ENCODE peak calls at places on chromosomes 3 and 15, in ten cellular contexts. E is fibroblast of the aortic adventitia, N is bronchial epithelial cell, I is lower lobe of right lung, M is psoas muscle, K is PC-9, L is cardiac fibroblast, C is transverse colon, H is fibroblast of mammary gland, W is MM.1S. R is an unnamed sample.

GRCh38 chr15:69074843-69075224 is 60.3 kb downstream of the NOX5 start:
- DNase-seq in E (no peak), N (no peak), I (no peak), M (no peak), K (no peak), L (no peak), C (peak; percentile 20), H (no peak), W (no peak), R (peak; percentile 12)

GRCh38 chr3:160296591-160296990 is 71.4 kb downstream of the C3orf80 start:
- DNase-seq in E (peak; percentile 28), N (no peak), I (no peak), M (no peak), K (no peak), L (peak; percentile 44), C (no peak), H (peak; percentile 42), W (no peak), R (peak; percentile 8)

GRCh38 chr3:32510075-32510724 is 7.5 kb upstream of the CMTM6 start:
- DNase-seq in E (peak; percentile 80), N (peak; percentile 58), I (no peak), M (no peak), K (no peak), L (peak; percentile 83), C (peak; percentile 67), H (peak; percentile 73), W (peak; percentile 56), R (peak; percentile 68)

GRCh38 chr3:27613846-27614500 is 108.2 kb downstream of the EOMES start:
- DNase-seq in E (peak; percentile 72), N (no peak), I (no peak), M (no peak), K (no peak), L (peak; percentile 59), C (no peak), H (no peak), W (no peak), R (no peak)

GRCh38 chr3:197539651-197540051 is 16.1 kb downstream of the BDH1 start:
- DNase-seq in E (no peak), N (peak; percentile 95), I (no peak), M (no peak), K (peak; percentile 99), L (no peak), C (peak; percentile 74), H (no peak), W (no peak), R (no peak)

GRCh38 chr3:178714971-178715832 is 179.0 kb downstream of the KCNMB2 start:
- DNase-seq in E (no peak), N (peak; percentile 76), I (no peak), M (no peak), K (no peak), L (no peak), C (no peak), H (no peak), W (peak; percentile 71), R (peak; percentile 15)

GRCh38 chr15:25739687-25740121 is 123.4 kb downstream of the ATP10A start:
- DNase-seq in E (peak; percentile 57), N (peak; percentile 2), I (no peak), M (no peak), K (no peak), L (peak; percentile 53), C (no peak), H (peak; percentile 58), W (peak; percentile 28), R (peak; percentile 49)

GRCh38 chr3:187748050-187748481 is 2.8 kb upstream of the BCL6 start:
- DNase-seq in E (peak; percentile 86), N (peak; percentile 77), I (peak; percentile 92), M (peak; percentile 95), K (peak; percentile 79), L (peak; percentile 86), C (peak; percentile 96), H (peak; percentile 84), W (peak; percentile 79), R (peak; percentile 81)

GRCh38 chr3:178709047-178709446 is 172.8 kb downstream of the KCNMB2 start:
- DNase-seq in E (no peak), N (peak; percentile 44), I (no peak), M (no peak), K (no peak), L (peak; percentile 5), C (no peak), H (peak; percentile 6), W (no peak), R (peak; percentile 36)

GRCh38 chr15:92812271-92812670 is 87.9 kb upstream of the CHD2 start:
- DNase-seq in E (no peak), N (no peak), I (no peak), M (no peak), K (no peak), L (no peak), C (peak; percentile 44), H (no peak), W (no peak), R (no peak)

GRCh38 chr15:92809064-92809879 is 90.9 kb upstream of the CHD2 start:
- DNase-seq in E (peak; percentile 96), N (peak; percentile 91), I (peak; percentile 99), M (peak; percentile 100), K (peak; percentile 83), L (peak; percentile 99), C (peak; percentile 98), H (peak; percentile 95), W (peak; percentile 98), R (peak; percentile 98)

GRCh38 chr15:92811514-92811913 is 88.6 kb upstream of the CHD2 start:
- DNase-seq in E (no peak), N (peak; percentile 89), I (no peak), M (no peak), K (peak; percentile 66), L (no peak), C (peak; percentile 56), H (no peak), W (peak; percentile 46), R (peak; percentile 14)

GRCh38 chr15:92809880-92810361 is 90.2 kb upstream of the CHD2 start:
- DNase-seq in E (no peak), N (no peak), I (no peak), M (no peak), K (no peak), L (peak; percentile 60), C (peak; percentile 68), H (peak; percentile 49), W (peak; percentile 74), R (peak; percentile 63)

GRCh38 chr15:92810418-92811138 is 89.5 kb upstream of the CHD2 start:
- DNase-seq in E (peak; percentile 61), N (peak; percentile 80), I (peak; percentile 91), M (peak; percentile 74), K (peak; percentile 70), L (peak; percentile 88), C (peak; percentile 76), H (peak; percentile 76), W (peak; percentile 85), R (peak; percentile 83)
- H3K4me3 ChIP-seq in E (peak overlapping the region; percentile 49), N (peak overlapping the region; percentile 35), I (peak overlapping the region; percentile 67), M (peak overlapping the region; percentile 67), K (peak overlapping the region; percentile 84), L (peak overlapping the region; percentile 45), C (peak overlapping the region; percentile 59), H (peak overlapping the region; percentile 50), W (peak overlapping the region; percentile 69), R (peak overlapping the region; percentile 48)

DNA sequence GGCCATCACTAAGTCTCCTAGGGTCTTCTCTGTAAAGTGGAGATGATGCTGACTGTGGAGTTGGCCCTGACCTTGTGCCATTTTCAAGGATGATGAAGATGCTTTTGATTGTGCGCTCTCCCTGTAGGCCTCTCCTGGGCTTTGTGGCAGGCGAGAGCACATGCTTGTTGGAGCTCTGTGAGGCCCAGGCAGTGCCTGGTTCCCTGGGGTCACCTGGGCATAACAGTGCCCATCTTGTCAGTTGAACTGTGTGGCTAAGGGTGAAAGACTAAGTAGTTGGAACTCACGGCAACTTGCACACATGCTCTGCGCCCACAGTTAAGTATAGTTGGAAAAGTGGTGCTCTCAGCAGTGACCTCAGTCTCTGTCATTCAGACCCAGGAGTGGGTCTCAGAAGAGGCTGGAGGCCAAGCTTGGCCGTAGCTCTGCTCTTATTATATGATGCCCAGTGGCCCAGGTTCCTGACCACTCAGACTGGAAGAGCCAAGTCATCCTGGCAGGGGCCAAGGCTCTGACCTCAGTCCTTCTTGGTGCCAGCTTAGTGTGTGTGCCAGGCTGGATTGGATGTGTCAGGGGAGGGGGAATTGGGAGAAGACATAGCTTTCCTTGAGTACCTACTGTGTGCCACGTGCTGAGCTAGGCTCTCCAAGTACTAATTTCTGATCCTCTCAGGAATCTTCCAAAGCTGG is 154.6 kb downstream of the EEFSEC start:
- DNase-seq in E (no peak), N (no peak), I (no peak), M (no peak), K (no peak), L (no peak), C (no peak), H (no peak), W (no peak), R (no peak)
- H3K4me3 ChIP-seq in E (no peak overlapping the region), N (no peak overlapping the region), I (no peak overlapping the region), M (no peak overlapping the region), K (no peak overlapping the region), L (no peak overlapping the region), C (no peak overlapping the region), H (no peak overlapping the region), W (no peak overlapping the region), R (no peak overlapping the region)

DNA sequence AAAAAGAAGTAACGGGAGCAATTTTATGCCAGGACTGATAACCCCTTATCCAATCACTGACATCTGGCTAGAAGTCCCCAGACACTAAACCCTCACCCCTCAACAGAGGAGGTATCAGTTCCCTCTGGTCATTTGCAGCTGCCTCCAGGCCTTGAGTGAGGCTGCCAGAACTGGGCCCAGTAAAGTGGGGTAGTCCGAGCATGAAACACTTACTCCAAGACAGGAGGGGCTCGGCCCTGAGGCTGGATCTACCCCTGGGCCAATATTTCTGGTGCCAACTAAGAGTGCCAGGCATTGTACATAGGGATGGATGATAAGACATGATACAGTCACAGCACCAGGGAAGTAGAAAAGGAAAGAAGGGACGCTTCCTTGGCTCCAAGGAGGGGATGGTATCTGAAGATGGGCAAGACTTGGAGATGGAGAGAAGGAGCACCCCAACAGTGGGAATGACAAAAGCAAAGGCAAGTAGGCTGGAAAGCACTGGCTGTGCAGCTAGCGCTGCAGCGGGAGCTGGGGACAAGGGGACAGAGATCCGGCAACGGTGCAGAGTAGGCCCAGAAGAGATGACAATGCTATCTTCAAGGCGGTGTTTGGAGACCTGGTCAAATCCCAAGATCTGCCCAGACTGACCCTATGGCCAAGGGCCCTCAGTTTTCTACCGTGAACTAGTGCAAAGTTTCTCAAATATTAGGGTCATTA is 2.2 kb downstream of the XXYLT1 start:
- DNase-seq in E (no peak), N (no peak), I (no peak), M (no peak), K (no peak), L (no peak), C (no peak), H (no peak), W (no peak), R (no peak)
- H3K4me3 ChIP-seq in E (no peak overlapping the region), N (no peak overlapping the region), I (no peak overlapping the region), M (no peak overlapping the region), K (no peak overlapping the region), L (no peak overlapping the region), C (no peak overlapping the region), H (no peak overlapping the region), W (no peak overlapping the region), R (no peak overlapping the region)

GRCh38 chr15:61232266-61232665 is 3.2 kb upstream of the RORA start:
- DNase-seq in E (no peak), N (no peak), I (no peak), M (no peak), K (no peak), L (no peak), C (no peak), H (no peak), W (no peak), R (no peak)

GRCh38 chr15:61227269-61228024 is 1.7 kb downstream of the RORA start:
- DNase-seq in E (peak; percentile 55), N (peak; percentile 17), I (no peak), M (peak; percentile 57), K (peak; percentile 60), L (peak; percentile 50), C (no peak), H (peak; percentile 65), W (no peak), R (peak; percentile 66)

GRCh38 chr15:61226313-61227250 is 2.5 kb downstream of the RORA start:
- DNase-seq in E (peak; percentile 38), N (no peak), I (no peak), M (no peak), K (no peak), L (no peak), C (no peak), H (no peak), W (no peak), R (no peak)

GRCh38 chr15:61228025-61228901 is 839 bp downstream of the RORA start:
- DNase-seq in E (peak; percentile 39), N (no peak), I (peak; percentile 46), M (peak; percentile 59), K (no peak), L (peak; percentile 33), C (no peak), H (peak; percentile 40), W (peak; percentile 14), R (peak; percentile 24)
- H3K4me3 ChIP-seq in E (peak overlapping the region; percentile 78), N (peak overlapping the region; percentile 48), I (peak overlapping the region; percentile 63), M (peak overlapping the region; percentile 75), K (peak overlapping the region; percentile 78), L (peak overlapping the region; percentile 71), C (peak overlapping the region; percentile 67), H (peak overlapping the region; percentile 62), W (peak overlapping the region; percentile 70), R (peak overlapping the region; percentile 73)

R was measured in astrocyte of the spinal cord.